ENCODE peak calls at places on chromosomes 3 and 15, in seven cellular contexts. Z is tibial artery, P is Peyer's patch, R is tibial nerve, X is upper lobe of right lung, E is heart left ventricle, Y is BJ. K is an unnamed sample.

GRCh38 chr15:29835301-29835700 is 13.0 kb upstream of the TJP1 start:
- DNase-seq in Z (no peak), P (no peak), R (no peak), X (no peak), E (peak; percentile 48), Y (no peak), K (no peak)

GRCh38 chr3:13650210-13651056 is 101.5 kb downstream of the FBLN2 start:
- DNase-seq in Z (peak; percentile 60), P (peak; percentile 46), R (peak; percentile 62), X (peak; percentile 89), E (peak; percentile 75), Y (no peak), K (no peak)

GRCh38 chr3:42052867-42053351 is 38.2 kb upstream of the TRAK1 start:
- DNase-seq in Z (no peak), P (no peak), R (no peak), X (no peak), E (no peak), Y (no peak), K (peak; percentile 83)

GRCh38 chr15:67192185-67192584 is 62.3 kb downstream of the AAGAB start:
- DNase-seq in Z (no peak), P (no peak), R (no peak), X (no peak), E (no peak), Y (no peak), K (no peak)

GRCh38 chr3:161415506-161416231 is 44.4 kb upstream of the SPTSSB start:
- DNase-seq in Z (peak; percentile 28), P (no peak), R (no peak), X (no peak), E (peak; percentile 43), Y (peak; percentile 89), K (no peak)

GRCh38 chr3:128548011-128548410 is 55.0 kb upstream of the GATA2 start:
- DNase-seq in Z (no peak), P (no peak), R (no peak), X (no peak), E (no peak), Y (no peak), K (no peak)

GRCh38 chr3:65713016-65713415 is 325.7 kb downstream of the MAGI1 start:
- DNase-seq in Z (no peak), P (no peak), R (no peak), X (no peak), E (no peak), Y (peak; percentile 61), K (no peak)

GRCh38 chr3:37712918-37713819 is 148.5 kb upstream of the CTDSPL start:
- DNase-seq in Z (no peak), P (no peak), R (no peak), X (no peak), E (peak; percentile 38), Y (no peak), K (no peak)

GRCh38 chr15:52730163-52730562 is 51.0 kb upstream of the ATOSA start:
- DNase-seq in Z (peak; percentile 24), P (peak; percentile 66), R (no peak), X (no peak), E (no peak), Y (peak; percentile 81), K (no peak)

DNA sequence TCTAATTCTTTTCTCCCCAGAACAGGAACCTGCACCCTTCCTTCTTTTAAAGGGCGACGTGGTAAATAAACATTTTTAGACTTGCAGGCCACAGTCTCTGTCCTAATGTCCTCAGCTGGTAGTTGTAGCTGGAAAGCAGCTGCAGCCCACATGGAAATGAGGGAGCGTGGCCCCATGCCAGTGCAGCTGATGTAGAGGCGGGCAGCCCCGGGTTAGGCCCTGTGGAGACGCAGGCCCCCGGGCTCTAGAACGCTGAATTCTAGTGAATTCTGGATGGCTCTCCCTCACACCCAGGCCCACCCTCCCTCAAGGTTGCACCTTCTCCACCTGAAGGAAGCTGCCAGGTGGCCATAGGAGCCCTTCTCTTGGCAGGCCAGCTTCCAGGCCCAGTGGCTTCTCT is 52.3 kb downstream of the PGPEP1L start:
- DNase-seq in Z (peak; percentile 61), P (no peak), R (peak; percentile 49), X (no peak), E (peak; percentile 52), Y (no peak), K (no peak)
- H3K36me3 ChIP-seq in Z (peaks cover 60% of the 10 kb centered on the region), P (peaks cover 54% of the 10 kb centered on the region), R (peaks cover 5% of the 10 kb centered on the region), X (peaks cover 34% of the 10 kb centered on the region), E (peaks cover 63% of the 10 kb centered on the region), Y (peaks cover 33% of the 10 kb centered on the region), K (peaks cover 38% of the 10 kb centered on the region)

DNA sequence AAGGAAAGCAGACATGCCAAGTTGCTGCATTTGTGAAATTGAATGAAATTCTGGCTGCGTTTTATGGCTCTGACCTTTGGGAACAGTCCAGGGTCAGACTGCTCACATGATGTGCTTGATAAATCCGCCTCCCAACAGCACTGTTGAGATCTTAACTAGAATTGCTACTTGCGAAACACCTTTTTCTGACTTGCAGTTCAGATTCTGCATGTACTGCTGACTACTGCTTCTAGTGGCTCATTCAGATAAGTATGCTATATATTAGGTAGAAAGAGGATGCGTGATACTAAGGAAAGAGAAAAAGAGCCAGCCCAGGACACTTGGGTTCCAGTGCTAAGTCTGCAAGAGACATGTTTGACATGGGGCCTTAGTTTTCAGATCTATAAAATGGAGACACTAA is 129.4 kb downstream of the LPP start:
- DNase-seq in Z (peak; percentile 64), P (no peak), R (peak; percentile 52), X (no peak), E (no peak), Y (no peak), K (no peak)
- TF ChIP-seq CTCF in Z (no peak), P (no peak), R (peak; percentile 21), X (peak; percentile 26), E (no peak), Y (peak; percentile 25), K (no peak)

GRCh38 chr3:197440717-197441303 is 115.0 kb downstream of the BDH1 start:
- DNase-seq in Z (no peak), P (no peak), R (no peak), X (peak; percentile 6), E (no peak), Y (no peak), K (no peak)

GRCh38 chr3:197443506-197443905 is 112.3 kb downstream of the BDH1 start:
- DNase-seq in Z (no peak), P (no peak), R (no peak), X (peak; percentile 60), E (no peak), Y (no peak), K (no peak)

GRCh38 chr3:197445886-197446631 is 109.7 kb downstream of the BDH1 start:
- DNase-seq in Z (no peak), P (no peak), R (no peak), X (no peak), E (no peak), Y (no peak), K (no peak)

GRCh38 chr3:197446713-197447455 is 108.9 kb downstream of the BDH1 start:
- DNase-seq in Z (no peak), P (no peak), R (no peak), X (peak; percentile 44), E (no peak), Y (no peak), K (no peak)

GRCh38 chr3:197444793-197445403 is 110.9 kb downstream of the BDH1 start:
- DNase-seq in Z (no peak), P (no peak), R (no peak), X (peak; percentile 16), E (no peak), Y (no peak), K (no peak)
- H3K36me3 ChIP-seq in Z (no peaks in the 10 kb centered on the region), P (no peaks in the 10 kb centered on the region), R (no peaks in the 10 kb centered on the region), X (no peaks in the 10 kb centered on the region), E (no peaks in the 10 kb centered on the region), Y (no peaks in the 10 kb centered on the region), K (no peaks in the 10 kb centered on the region)

DNA sequence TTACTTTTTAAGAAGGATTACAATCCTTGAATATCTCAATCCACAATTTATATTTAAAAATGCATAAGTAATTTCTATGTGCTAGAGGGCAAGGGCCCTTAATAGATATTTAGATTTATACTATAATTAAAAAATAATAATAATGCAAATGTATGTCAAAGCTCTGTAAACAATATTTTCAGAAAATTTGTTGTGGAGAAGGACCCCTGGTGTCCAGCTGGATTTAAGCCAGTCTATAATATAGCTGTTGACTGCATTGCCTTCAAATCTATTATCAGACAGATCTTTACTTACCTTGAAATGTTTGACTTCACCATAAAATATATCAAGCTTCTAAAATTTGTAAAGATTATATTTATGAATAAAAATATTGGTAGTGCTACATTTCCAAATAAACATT is 65.6 kb downstream of the ZBTB20 start:
- DNase-seq in Z (no peak), P (no peak), R (no peak), X (no peak), E (no peak), Y (no peak), K (no peak)
- TF ChIP-seq CTCF in Z (no peak), P (no peak), R (no peak), X (no peak), E (no peak), Y (no peak), K (no peak)

GRCh38 chr3:10907262-10907661 is 85.3 kb upstream of the SLC6A1 start:
- DNase-seq in Z (no peak), P (no peak), R (no peak), X (no peak), E (no peak), Y (no peak), K (no peak)

GRCh38 chr3:10901293-10902010 is 85.4 kb downstream of the SLC6A11 start:
- DNase-seq in Z (no peak), P (no peak), R (no peak), X (no peak), E (no peak), Y (no peak), K (no peak)
- H3K36me3 ChIP-seq in Z (no peaks in the 10 kb centered on the region), P (no peaks in the 10 kb centered on the region), R (no peaks in the 10 kb centered on the region), X (no peaks in the 10 kb centered on the region), E (no peaks in the 10 kb centered on the region), Y (no peaks in the 10 kb centered on the region), K (no peaks in the 10 kb centered on the region)

GRCh38 chr3:2268779-2269178 is 170.1 kb downstream of the CNTN4 start:
- DNase-seq in Z (no peak), P (no peak), R (no peak), X (no peak), E (no peak), Y (no peak), K (no peak)
- TF ChIP-seq CTCF in Z (no peak), P (no peak), R (no peak), X (no peak), E (no peak), Y (no peak), K (no peak)

GRCh38 chr3:154285221-154285620 is 39.1 kb downstream of the DHX36 start:
- DNase-seq in Z (no peak), P (no peak), R (no peak), X (no peak), E (no peak), Y (no peak), K (no peak)

GRCh38 chr3:154294016-154294415 is 30.3 kb downstream of the DHX36 start:
- DNase-seq in Z (no peak), P (no peak), R (no peak), X (no peak), E (no peak), Y (no peak), K (no peak)

GRCh38 chr3:154290187-154290586 is 34.1 kb downstream of the DHX36 start:
- DNase-seq in Z (no peak), P (no peak), R (no peak), X (no peak), E (no peak), Y (no peak), K (no peak)
- H3K36me3 ChIP-seq in Z (peaks cover 85% of the 10 kb centered on the region), P (peaks cover 87% of the 10 kb centered on the region), R (no peaks in the 10 kb centered on the region), X (peaks cover 88% of the 10 kb centered on the region), E (peaks cover 95% of the 10 kb centered on the region), Y (peaks cover 6% of the 10 kb centered on the region), K (peaks cover 55% of the 10 kb centered on the region)

GRCh38 chr15:78072080-78072892 is 5.2 kb downstream of the TBC1D2B start:
- DNase-seq in Z (peak; percentile 64), P (no peak), R (no peak), X (no peak), E (no peak), Y (peak; percentile 81), K (no peak)
- TF ChIP-seq CTCF in Z (no peak), P (no peak), R (no peak), X (no peak), E (no peak), Y (peak; percentile 28), K (no peak)